ENCODE peak calls at places on chromosomes 6 and 20, in four cellular contexts. One of them, this sample, is unnamed.

GRCh38 chr6:127222418-127222817 is 44.2 kb upstream of the RNF146 start:
- DNase-seq in GM23338: no peak
- DNase-seq in SK-N-SH: no peak
- DNase-seq in breast epithelium: no peak
- DNase-seq in this sample: no peak

GRCh38 chr6:51626391-51626790 is 461.0 kb downstream of the PKHD1 start:
- DNase-seq in GM23338: no peak
- DNase-seq in breast epithelium: no peak
- DNase-seq in SK-N-SH: no peak
- DNase-seq in this sample: no peak

GRCh38 chr6:127481628-127482027 is 22.4 kb upstream of the KIAA0408 start:
- DNase-seq in breast epithelium: no peak
- DNase-seq in SK-N-SH: no peak
- DNase-seq in GM23338: peak; percentile 17
- DNase-seq in this sample: no peak

GRCh38 chr20:8722277-8722928 is 346.5 kb upstream of the PLCB4 start:
- DNase-seq in breast epithelium: no peak
- DNase-seq in SK-N-SH: peak; percentile 52
- DNase-seq in GM23338: peak; percentile 80
- DNase-seq in this sample: no peak

GRCh38 chr6:108616973-108617372 is 56.3 kb downstream of the FOXO3 start:
- DNase-seq in GM23338: no peak
- DNase-seq in breast epithelium: no peak
- DNase-seq in SK-N-SH: no peak
- DNase-seq in this sample: no peak

GRCh38 chr20:24236204-24236603 is 233.2 kb upstream of the SYNDIG1 start:
- DNase-seq in breast epithelium: no peak
- DNase-seq in SK-N-SH: no peak
- DNase-seq in GM23338: no peak
- DNase-seq in this sample: no peak

GRCh38 chr6:16432075-16433032 is 194.0 kb downstream of the GMPR start:
- DNase-seq in breast epithelium: no peak
- DNase-seq in GM23338: no peak
- DNase-seq in SK-N-SH: no peak
- DNase-seq in this sample: no peak

GRCh38 chr6:29522241-29522640 is 34.5 kb upstream of the MAS1L start:
- DNase-seq in breast epithelium: no peak
- DNase-seq in SK-N-SH: no peak
- DNase-seq in GM23338: no peak
- DNase-seq in this sample: no peak

GRCh38 chr6:10687582-10687981 is 6.8 kb downstream of the C6orf52 start:
- DNase-seq in SK-N-SH: no peak
- DNase-seq in GM23338: peak; percentile 30
- DNase-seq in breast epithelium: no peak
- DNase-seq in this sample: no peak

GRCh38 chr6:131572686-131573415 is at the start of gene ARG1:
- DNase-seq in GM23338: no peak
- DNase-seq in SK-N-SH: no peak
- DNase-seq in breast epithelium: no peak
- DNase-seq in this sample: no peak

GRCh38 chr6:12698298-12698697 is 18.3 kb upstream of the PHACTR1 start:
- DNase-seq in SK-N-SH: no peak
- DNase-seq in GM23338: no peak
- DNase-seq in breast epithelium: no peak
- DNase-seq in this sample: no peak

GRCh38 chr20:45340236-45340847 is 7.9 kb downstream of the SDC4 start:
- DNase-seq in breast epithelium: peak; percentile 81
- DNase-seq in SK-N-SH: no peak
- DNase-seq in GM23338: no peak
- DNase-seq in this sample: no peak

GRCh38 chr20:45338121-45339030 is 9.8 kb downstream of the SDC4 start:
- DNase-seq in GM23338: no peak
- DNase-seq in SK-N-SH: no peak
- DNase-seq in breast epithelium: no peak
- DNase-seq in this sample: no peak

GRCh38 chr20:45339084-45339483 is 9.1 kb downstream of the SDC4 start:
- DNase-seq in breast epithelium: no peak
- DNase-seq in SK-N-SH: no peak
- DNase-seq in GM23338: no peak
- DNase-seq in this sample: no peak

GRCh38 chr20:45340951-45341350 is 7.3 kb downstream of the SDC4 start:
- DNase-seq in GM23338: peak; percentile 54
- DNase-seq in breast epithelium: no peak
- DNase-seq in SK-N-SH: no peak
- DNase-seq in this sample: no peak

DNA sequence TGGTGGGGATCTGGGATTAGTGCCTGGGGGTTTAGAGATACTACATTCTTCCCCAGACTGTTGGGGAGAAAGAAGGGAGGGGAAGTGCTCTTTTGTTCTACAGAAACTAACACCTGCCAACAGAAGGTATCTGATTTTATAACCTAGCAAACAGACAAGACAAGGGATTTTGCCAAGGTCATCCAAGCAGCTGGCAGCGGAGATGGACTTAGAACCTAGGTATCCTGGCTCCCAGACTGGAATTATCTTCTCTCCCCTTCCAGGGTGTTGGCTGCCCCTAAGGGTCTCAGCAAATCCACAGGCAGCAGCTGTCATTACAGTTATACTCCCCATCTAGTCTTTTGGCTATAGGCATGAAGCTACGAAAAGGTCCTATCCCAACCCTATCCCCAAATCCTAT is 8.4 kb downstream of the SDC4 start:
- DNase-seq in SK-N-SH: no peak
- DNase-seq in GM23338: no peak
- DNase-seq in breast epithelium: no peak
- DNase-seq in this sample: no peak
- H3K27ac ChIP-seq in SK-N-SH: no peak overlapping the region
- H3K27ac ChIP-seq in GM23338: peak overlapping the region; percentile 96
- H3K27ac ChIP-seq in breast epithelium: peak overlapping the region; percentile 97
- H3K27ac ChIP-seq in this sample: peak overlapping the region; percentile 91

GRCh38 chr20:62921119-62921687 is 5.1 kb downstream of the DIDO1 start:
- DNase-seq in breast epithelium: peak; percentile 75
- DNase-seq in SK-N-SH: peak; percentile 81
- DNase-seq in GM23338: peak; percentile 90
- DNase-seq in this sample: no peak

GRCh38 chr20:62924567-62925419 is 1.5 kb downstream of the DIDO1 start:
- DNase-seq in breast epithelium: no peak
- DNase-seq in SK-N-SH: peak; percentile 30
- DNase-seq in GM23338: no peak
- DNase-seq in this sample: no peak

GRCh38 chr20:62920039-62920645 is 6.2 kb downstream of the DIDO1 start:
- DNase-seq in breast epithelium: no peak
- DNase-seq in SK-N-SH: no peak
- DNase-seq in GM23338: no peak
- DNase-seq in this sample: no peak

GRCh38 chr20:62923669-62924566 is 2.4 kb downstream of the DIDO1 start:
- DNase-seq in SK-N-SH: no peak
- DNase-seq in GM23338: no peak
- DNase-seq in breast epithelium: no peak
- DNase-seq in this sample: no peak

GRCh38 chr20:62922451-62922921 is 3.8 kb downstream of the DIDO1 start:
- DNase-seq in GM23338: no peak
- DNase-seq in breast epithelium: no peak
- DNase-seq in SK-N-SH: no peak
- DNase-seq in this sample: no peak
- TF ChIP-seq POLR2AphosphoS5 in GM23338: no peak
- TF ChIP-seq POLR2AphosphoS5 in breast epithelium: no peak
- TF ChIP-seq POLR2AphosphoS5 in SK-N-SH: no peak
- TF ChIP-seq POLR2AphosphoS5 in this sample: no peak

DNA sequence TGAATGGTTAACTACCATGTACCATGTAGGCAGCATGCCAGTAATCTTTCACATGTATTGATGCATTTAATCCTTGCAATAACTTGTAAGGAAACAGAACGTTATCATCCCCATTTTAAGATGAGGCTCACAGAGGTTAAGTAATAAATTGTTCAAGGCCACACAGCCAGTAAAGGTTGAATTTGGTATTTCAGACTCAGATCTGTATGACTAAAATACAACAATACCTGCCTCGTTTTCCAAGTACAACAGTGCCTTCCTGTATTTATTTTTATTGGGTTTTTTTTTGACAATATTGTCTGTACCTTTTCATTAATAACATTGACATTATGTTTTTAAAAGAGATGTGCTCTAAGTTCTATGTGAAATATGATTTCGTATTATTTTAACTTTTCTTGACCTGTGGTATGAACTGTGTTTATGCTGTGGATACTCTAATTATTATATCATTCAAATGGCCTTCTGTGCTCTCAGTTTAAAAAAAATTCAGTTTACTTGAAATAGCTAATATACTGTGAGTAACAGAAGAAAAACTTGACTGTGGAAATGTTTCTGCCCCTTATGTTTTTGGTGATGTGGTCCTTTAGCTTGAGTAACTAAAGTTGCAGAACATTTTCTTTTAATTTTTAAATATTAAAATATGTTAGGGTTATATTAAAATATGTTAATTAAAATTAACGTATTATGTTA is 39.7 kb downstream of the XRN2 start:
- DNase-seq in GM23338: no peak
- DNase-seq in SK-N-SH: no peak
- DNase-seq in breast epithelium: no peak
- DNase-seq in this sample: no peak
- H3K4me3 ChIP-seq in GM23338: no peak overlapping the region
- H3K4me3 ChIP-seq in SK-N-SH: no peak overlapping the region
- H3K4me3 ChIP-seq in breast epithelium: no peak overlapping the region
- H3K4me3 ChIP-seq in this sample: no peak overlapping the region

GRCh38 chr6:57195457-57195856 is 23.3 kb downstream of the BAG2 start:
- DNase-seq in GM23338: no peak
- DNase-seq in breast epithelium: no peak
- DNase-seq in SK-N-SH: no peak
- DNase-seq in this sample: no peak
- H3K27ac ChIP-seq in GM23338: no peak overlapping the region
- H3K27ac ChIP-seq in breast epithelium: no peak overlapping the region
- H3K27ac ChIP-seq in SK-N-SH: no peak overlapping the region
- H3K27ac ChIP-seq in this sample: no peak overlapping the region

GRCh38 chr20:49568491-49569151 is 684 bp upstream of the PTGIS start:
- DNase-seq in SK-N-SH: no peak
- DNase-seq in breast epithelium: no peak
- DNase-seq in GM23338: peak; percentile 95
- DNase-seq in this sample: no peak
- TF ChIP-seq POLR2AphosphoS5 in SK-N-SH: no peak
- TF ChIP-seq POLR2AphosphoS5 in breast epithelium: no peak
- TF ChIP-seq POLR2AphosphoS5 in GM23338: peak; percentile 32
- TF ChIP-seq POLR2AphosphoS5 in this sample: no peak

GRCh38 chr6:140440223-140440810 is 1065.9 kb upstream of the CITED2 start:
- DNase-seq in GM23338: no peak
- DNase-seq in breast epithelium: no peak
- DNase-seq in SK-N-SH: no peak
- DNase-seq in this sample: no peak
- H3K4me3 ChIP-seq in GM23338: no peak overlapping the region
- H3K4me3 ChIP-seq in breast epithelium: no peak overlapping the region
- H3K4me3 ChIP-seq in SK-N-SH: no peak overlapping the region
- H3K4me3 ChIP-seq in this sample: no peak overlapping the region

GRCh38 chr6:118313762-118314161 is 234.3 kb upstream of the PLN start:
- DNase-seq in breast epithelium: no peak
- DNase-seq in GM23338: no peak
- DNase-seq in SK-N-SH: no peak
- DNase-seq in this sample: no peak

GRCh38 chr6:118307581-118307980 is 240.5 kb upstream of the PLN start:
- DNase-seq in GM23338: no peak
- DNase-seq in SK-N-SH: no peak
- DNase-seq in breast epithelium: no peak
- DNase-seq in this sample: no peak

GRCh38 chr6:118313208-118313607 is 234.9 kb upstream of the PLN start:
- DNase-seq in GM23338: no peak
- DNase-seq in breast epithelium: no peak
- DNase-seq in SK-N-SH: no peak
- DNase-seq in this sample: no peak

GRCh38 chr6:118306640-118307238 is 241.4 kb upstream of the PLN start:
- DNase-seq in breast epithelium: no peak
- DNase-seq in GM23338: no peak
- DNase-seq in SK-N-SH: no peak
- DNase-seq in this sample: no peak

DNA sequence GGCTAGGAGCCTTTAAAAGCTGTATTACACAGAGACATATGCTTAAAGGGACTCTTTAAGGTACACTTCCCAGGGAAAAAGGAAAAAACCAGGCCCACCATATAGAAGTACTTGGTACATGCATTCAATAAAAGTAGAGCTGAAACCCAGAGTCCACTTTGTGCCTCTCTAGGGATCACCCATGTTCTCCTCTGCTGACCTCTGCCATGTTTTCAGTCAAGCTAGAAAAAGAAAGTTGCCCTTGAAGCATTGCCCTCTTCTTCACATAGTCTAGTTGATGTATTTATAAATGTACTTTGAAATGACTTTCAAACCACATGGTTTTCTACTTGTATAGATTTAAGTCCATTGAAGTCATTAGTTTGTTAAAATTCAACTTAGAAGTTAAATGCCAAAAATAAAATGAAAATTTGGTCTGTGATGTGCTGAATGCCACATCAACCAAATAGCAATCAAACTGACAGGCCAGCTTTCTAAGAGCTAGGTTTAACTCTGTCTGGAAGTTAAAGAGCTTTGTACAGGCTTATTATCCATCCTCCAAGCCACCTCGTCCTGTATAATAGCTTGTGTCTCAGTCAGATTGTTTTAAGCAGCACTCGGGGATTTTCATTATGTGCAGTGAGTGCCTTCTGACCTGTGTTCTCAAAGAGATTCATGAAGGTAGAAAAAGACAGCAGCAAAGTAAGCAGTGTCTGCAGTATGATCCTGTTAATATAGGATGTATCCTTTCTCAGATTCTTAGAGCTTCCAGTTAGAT is 238.6 kb upstream of the PLN start:
- DNase-seq in GM23338: no peak
- DNase-seq in breast epithelium: no peak
- DNase-seq in SK-N-SH: no peak
- DNase-seq in this sample: no peak
- H3K27ac ChIP-seq in GM23338: no peak overlapping the region
- H3K27ac ChIP-seq in breast epithelium: no peak overlapping the region
- H3K27ac ChIP-seq in SK-N-SH: no peak overlapping the region
- H3K27ac ChIP-seq in this sample: no peak overlapping the region

DNA sequence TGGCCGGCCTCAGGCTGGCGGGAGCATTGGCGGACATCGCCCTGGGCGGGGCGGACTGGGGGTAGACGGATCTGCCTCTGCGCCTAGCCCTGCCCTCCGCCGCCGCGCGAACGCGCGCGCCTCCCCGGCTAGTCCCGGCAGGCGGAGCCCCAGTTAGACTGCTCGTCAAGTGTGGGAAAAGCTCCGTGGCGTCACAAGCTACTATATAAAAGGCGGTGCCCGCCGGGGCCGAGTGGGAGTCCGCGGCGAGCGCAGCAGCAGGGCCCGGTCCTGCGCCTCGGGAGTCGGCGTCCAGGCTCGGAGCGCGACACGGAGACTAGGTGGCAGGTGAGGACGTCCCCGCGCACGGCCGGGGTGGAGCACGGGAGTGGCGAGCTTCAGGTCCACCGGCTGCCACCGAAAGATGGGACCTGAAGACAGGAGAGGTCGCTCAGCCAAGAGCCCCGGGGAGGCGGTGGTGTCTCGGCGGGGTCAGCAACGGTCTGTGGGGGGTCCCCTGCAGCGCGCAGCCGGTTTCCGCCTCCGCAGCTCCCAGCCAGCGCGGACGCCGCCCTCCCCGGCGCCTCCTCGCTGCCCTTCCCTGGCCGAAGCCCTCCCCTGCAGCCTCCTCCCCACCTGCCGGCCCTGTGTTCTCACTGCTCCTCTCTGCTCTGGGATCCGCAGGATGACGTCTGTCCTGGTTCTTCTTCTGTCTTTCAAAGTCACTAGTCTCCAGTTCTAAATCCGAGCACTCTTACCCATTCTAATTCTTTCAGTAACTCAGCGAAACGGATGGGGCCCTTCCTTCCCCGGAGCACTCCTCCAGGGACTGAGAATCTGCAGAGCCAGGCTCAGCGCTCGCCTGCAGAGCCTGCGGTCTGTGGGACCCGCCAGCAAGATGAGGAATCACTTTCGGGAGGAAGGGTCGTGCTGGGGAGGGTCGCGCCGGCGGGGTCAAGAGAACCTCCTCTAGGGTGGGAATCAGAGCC is 4.3 kb upstream of the RIPK1 start:
- DNase-seq in breast epithelium: peak; percentile 93
- DNase-seq in GM23338: peak; percentile 85
- DNase-seq in SK-N-SH: peak; percentile 89
- DNase-seq in this sample: peak; percentile 96
- TF ChIP-seq POLR2AphosphoS5 in breast epithelium: peak; percentile 83
- TF ChIP-seq POLR2AphosphoS5 in GM23338: peak; percentile 32
- TF ChIP-seq POLR2AphosphoS5 in SK-N-SH: peak; percentile 91
- TF ChIP-seq POLR2AphosphoS5 in this sample: peak; percentile 68

This sample was measured in vagina.